ENCODE peak calls at places on chromosome 20, in nine cellular contexts. One of them, this sample, is unnamed.

GRCh38 chr20:14972256-14972655 is 634.8 kb upstream of the FLRT3 start:
- DNase-seq in lower lobe of right lung: no peak
- DNase-seq in activated T-cell treated with anti-CD3 and anti-CD28 coated beads for 1 hour: no peak
- DNase-seq in mammary epithelial cell: no peak
- DNase-seq in GM03348: no peak
- DNase-seq in IMR-90: no peak
- DNase-seq in anterior cingulate cortex: no peak
- DNase-seq in G401: no peak
- DNase-seq in Calu3: no peak
- DNase-seq in this sample: no peak

GRCh38 chr20:58712823-58713731 is 20.5 kb downstream of the NPEPL1 start:
- DNase-seq in Calu3: no peak
- DNase-seq in activated T-cell treated with anti-CD3 and anti-CD28 coated beads for 1 hour: no peak
- DNase-seq in IMR-90: no peak
- DNase-seq in GM03348: peak; percentile 8
- DNase-seq in mammary epithelial cell: no peak
- DNase-seq in lower lobe of right lung: no peak
- DNase-seq in G401: no peak
- DNase-seq in anterior cingulate cortex: no peak
- DNase-seq in this sample: no peak

GRCh38 chr20:39277185-39277584 is 315.0 kb downstream of the DHX35 start:
- DNase-seq in mammary epithelial cell: no peak
- DNase-seq in GM03348: no peak
- DNase-seq in Calu3: no peak
- DNase-seq in IMR-90: no peak
- DNase-seq in G401: no peak
- DNase-seq in anterior cingulate cortex: no peak
- DNase-seq in lower lobe of right lung: no peak
- DNase-seq in activated T-cell treated with anti-CD3 and anti-CD28 coated beads for 1 hour: no peak
- DNase-seq in this sample: no peak

GRCh38 chr20:49340161-49340966 is 62.5 kb upstream of the ZNFX1 start:
- DNase-seq in IMR-90: no peak
- DNase-seq in activated T-cell treated with anti-CD3 and anti-CD28 coated beads for 1 hour: no peak
- DNase-seq in G401: peak; percentile 78
- DNase-seq in anterior cingulate cortex: peak; percentile 15
- DNase-seq in Calu3: no peak
- DNase-seq in GM03348: peak; percentile 58
- DNase-seq in lower lobe of right lung: no peak
- DNase-seq in mammary epithelial cell: no peak
- DNase-seq in this sample: no peak

GRCh38 chr20:44288252-44288651 is 22.8 kb downstream of the FITM2 start:
- DNase-seq in anterior cingulate cortex: no peak
- DNase-seq in Calu3: no peak
- DNase-seq in GM03348: no peak
- DNase-seq in activated T-cell treated with anti-CD3 and anti-CD28 coated beads for 1 hour: no peak
- DNase-seq in mammary epithelial cell: no peak
- DNase-seq in lower lobe of right lung: no peak
- DNase-seq in G401: no peak
- DNase-seq in IMR-90: no peak
- DNase-seq in this sample: no peak

GRCh38 chr20:62580733-62581132 is 61.6 kb upstream of the SLCO4A1 start:
- DNase-seq in activated T-cell treated with anti-CD3 and anti-CD28 coated beads for 1 hour: no peak
- DNase-seq in IMR-90: no peak
- DNase-seq in anterior cingulate cortex: no peak
- DNase-seq in GM03348: no peak
- DNase-seq in mammary epithelial cell: no peak
- DNase-seq in lower lobe of right lung: no peak
- DNase-seq in Calu3: no peak
- DNase-seq in G401: no peak
- DNase-seq in this sample: no peak

GRCh38 chr20:21514553-21515251 is 838 bp upstream of the NKX2-2 start:
- DNase-seq in GM03348: no peak
- DNase-seq in anterior cingulate cortex: peak; percentile 54
- DNase-seq in IMR-90: no peak
- DNase-seq in lower lobe of right lung: peak; percentile 33
- DNase-seq in G401: no peak
- DNase-seq in mammary epithelial cell: no peak
- DNase-seq in Calu3: no peak
- DNase-seq in activated T-cell treated with anti-CD3 and anti-CD28 coated beads for 1 hour: no peak
- DNase-seq in this sample: no peak

GRCh38 chr20:31870703-31871601 is 518 bp downstream of the TTLL9 start:
- DNase-seq in mammary epithelial cell: no peak
- DNase-seq in activated T-cell treated with anti-CD3 and anti-CD28 coated beads for 1 hour: no peak
- DNase-seq in anterior cingulate cortex: no peak
- DNase-seq in G401: no peak
- DNase-seq in lower lobe of right lung: no peak
- DNase-seq in IMR-90: no peak
- DNase-seq in Calu3: no peak
- DNase-seq in GM03348: no peak
- DNase-seq in this sample: no peak

GRCh38 chr20:11905460-11906150 is 12.1 kb upstream of the BTBD3 start:
- DNase-seq in G401: no peak
- DNase-seq in mammary epithelial cell: no peak
- DNase-seq in GM03348: no peak
- DNase-seq in anterior cingulate cortex: no peak
- DNase-seq in activated T-cell treated with anti-CD3 and anti-CD28 coated beads for 1 hour: no peak
- DNase-seq in lower lobe of right lung: no peak
- DNase-seq in IMR-90: peak; percentile 29
- DNase-seq in Calu3: no peak
- DNase-seq in this sample: no peak

GRCh38 chr20:39106791-39107190 is 144.6 kb downstream of the DHX35 start:
- DNase-seq in anterior cingulate cortex: no peak
- DNase-seq in Calu3: no peak
- DNase-seq in G401: no peak
- DNase-seq in lower lobe of right lung: no peak
- DNase-seq in IMR-90: no peak
- DNase-seq in GM03348: no peak
- DNase-seq in activated T-cell treated with anti-CD3 and anti-CD28 coated beads for 1 hour: no peak
- DNase-seq in mammary epithelial cell: no peak
- DNase-seq in this sample: no peak

GRCh38 chr20:49612127-49612738 is 44.3 kb upstream of the PTGIS start:
- DNase-seq in mammary epithelial cell: no peak
- DNase-seq in Calu3: peak; percentile 82
- DNase-seq in IMR-90: no peak
- DNase-seq in G401: peak; percentile 30
- DNase-seq in anterior cingulate cortex: peak; percentile 75
- DNase-seq in activated T-cell treated with anti-CD3 and anti-CD28 coated beads for 1 hour: no peak
- DNase-seq in lower lobe of right lung: peak; percentile 48
- DNase-seq in GM03348: no peak
- DNase-seq in this sample: no peak

GRCh38 chr20:62828051-62828450 is 11.2 kb downstream of the COL9A3 start:
- DNase-seq in G401: no peak
- DNase-seq in lower lobe of right lung: no peak
- DNase-seq in anterior cingulate cortex: no peak
- DNase-seq in mammary epithelial cell: no peak
- DNase-seq in IMR-90: no peak
- DNase-seq in Calu3: no peak
- DNase-seq in GM03348: no peak
- DNase-seq in activated T-cell treated with anti-CD3 and anti-CD28 coated beads for 1 hour: no peak
- DNase-seq in this sample: no peak

GRCh38 chr20:37651932-37652331 is 41.9 kb upstream of the CTNNBL1 start:
- DNase-seq in activated T-cell treated with anti-CD3 and anti-CD28 coated beads for 1 hour: peak; percentile 3
- DNase-seq in IMR-90: no peak
- DNase-seq in Calu3: peak; percentile 77
- DNase-seq in GM03348: no peak
- DNase-seq in G401: peak; percentile 15
- DNase-seq in mammary epithelial cell: peak; percentile 17
- DNase-seq in lower lobe of right lung: peak; percentile 62
- DNase-seq in anterior cingulate cortex: no peak
- DNase-seq in this sample: no peak

This sample was measured in CD4-positive, alpha-beta T cell.